ENCODE peak calls at places on chromosomes 2 and 18, in eight cellular contexts. O, I, S, C, M, Q, J and T are unnamed samples.

GRCh38 chr18:78685250-78685979 is 294.2 kb upstream of the SALL3 start:
- DNase-seq in S (no peak), O (no peak), J (no peak), I (no peak), M (no peak), C (no peak), Q (no peak), T (no peak)

GRCh38 chr2:171574149-171574795 is 52.0 kb downstream of the CYBRD1 start:
- DNase-seq in O (peak), Q (peak), I (peak), M (peak), S (peak), J (peak), C (peak), T (peak)

GRCh38 chr2:205699554-205700289 is 17.4 kb downstream of the NRP2 start:
- DNase-seq in C (no peak), M (no peak), O (no peak), S (no peak), I (no peak), J (no peak), Q (no peak), T (no peak)

GRCh38 chr2:70994055-70994444 is 623 bp downstream of the TEX261 start:
- DNase-seq in J (no peak), M (no peak), I (no peak), C (no peak), S (no peak), Q (no peak), O (no peak), T (no peak)

GRCh38 chr2:217920879-217921603 is 81.8 kb downstream of the TNS1 start:
- DNase-seq in S (peak), C (peak), I (no peak), M (no peak), J (peak), Q (peak), O (no peak), T (no peak)

GRCh38 chr18:43277164-43277600 is at the start of gene SYT4:
- DNase-seq in C (peak), J (peak), S (no peak), Q (peak), M (no peak), I (peak), O (peak), T (peak)

GRCh38 chr18:78414302-78414701 is 565.3 kb upstream of the SALL3 start:
- DNase-seq in C (no peak), J (no peak), Q (no peak), M (no peak), I (no peak), S (peak), O (no peak), T (no peak)

GRCh38 chr2:197255550-197255949 is 55.0 kb downstream of the ANKRD44 start:
- DNase-seq in O (no peak), I (peak), J (peak), S (peak), M (peak), Q (no peak), C (peak), T (no peak)

GRCh38 chr2:40043641-40044040 is 264.6 kb upstream of the THUMPD2 start:
- DNase-seq in S (no peak), C (no peak), I (no peak), M (no peak), J (no peak), Q (no peak), O (no peak), T (no peak)

GRCh38 chr2:30527859-30528258 is 80.8 kb downstream of the LCLAT1 start:
- DNase-seq in C (peak), S (no peak), I (no peak), Q (no peak), M (no peak), O (no peak), J (no peak), T (no peak)

GRCh38 chr2:9467687-9468086 is 6.7 kb upstream of the IAH1 start:
- DNase-seq in M (no peak), O (no peak), S (no peak), Q (no peak), I (no peak), J (no peak), C (no peak), T (no peak)

GRCh38 chr2:55057474-55057873 is 7.2 kb upstream of the RTN4 start:
- DNase-seq in S (no peak), J (no peak), O (no peak), I (no peak), C (no peak), M (no peak), Q (no peak), T (no peak)

GRCh38 chr18:79275992-79276391 is 119.7 kb upstream of the NFATC1 start:
- DNase-seq in M (no peak), J (peak), I (peak), C (no peak), Q (no peak), O (no peak), S (no peak), T (no peak)

GRCh38 chr2:144183744-144184143 is 336.2 kb downstream of the ZEB2 start:
- DNase-seq in S (no peak), O (peak), I (peak), Q (no peak), J (peak), C (peak), M (no peak), T (no peak)

GRCh38 chr2:98869272-98869641 is 66.8 kb downstream of the CRACDL start:
- DNase-seq in S (no peak), M (peak), J (no peak), Q (no peak), C (no peak), I (no peak), O (no peak), T (no peak)

GRCh38 chr2:38600242-38600891 is 2.4 kb downstream of the HNRNPLL start:
- DNase-seq in J (peak), I (no peak), S (no peak), M (peak), C (peak), O (no peak), Q (no peak), T (no peak)

GRCh38 chr2:65678779-65679394 is 246.5 kb upstream of the SPRED2 start:
- DNase-seq in O (no peak), C (no peak), I (no peak), M (no peak), Q (no peak), J (no peak), S (no peak), T (no peak)

GRCh38 chr2:26679857-26680256 is 12.7 kb upstream of the KCNK3 start:
- DNase-seq in C (no peak), I (no peak), Q (no peak), S (peak), M (no peak), O (no peak), J (no peak), T (no peak)

GRCh38 chr2:136319227-136319626 is 201.3 kb upstream of the CXCR4 start:
- DNase-seq in Q (no peak), S (no peak), O (no peak), I (no peak), M (no peak), C (no peak), J (no peak), T (no peak)

GRCh38 chr2:207160115-207160514 is 5.6 kb downstream of the KLF7 start:
- DNase-seq in J (peak), O (no peak), Q (no peak), I (peak), S (no peak), M (no peak), C (peak), T (no peak)

GRCh38 chr2:109213646-109214417 is 84.8 kb downstream of the SH3RF3 start:
- DNase-seq in O (peak), S (no peak), M (no peak), Q (no peak), J (peak), C (peak), I (peak), T (no peak)

GRCh38 chr2:69755862-69756467 is 14.0 kb downstream of the ANXA4 start:
- DNase-seq in O (peak), C (peak), I (peak), J (peak), S (no peak), M (peak), Q (no peak), T (no peak)

GRCh38 chr18:47561316-47561715 is 309.9 kb upstream of the SKOR2 start:
- DNase-seq in S (no peak), I (no peak), J (no peak), M (no peak), C (no peak), Q (no peak), O (no peak), T (peak)

GRCh38 chr2:241797441-241798080 is 11.4 kb upstream of the NEU4 start:
- DNase-seq in M (peak), J (no peak), C (no peak), Q (peak), O (no peak), I (no peak), S (no peak), T (no peak)

GRCh38 chr2:229342376-229342775 is 71.3 kb upstream of the PID1 start:
- DNase-seq in S (no peak), O (no peak), M (peak), C (peak), J (peak), Q (peak), I (peak), T (peak)

GRCh38 chr2:9799729-9800632 is 43.3 kb upstream of the TAF1B start:
- DNase-seq in M (peak), O (no peak), J (peak), Q (peak), S (no peak), I (peak), C (peak), T (peak)

GRCh38 chr2:48707466-48707865 is 48.1 kb downstream of the LHCGR start:
- DNase-seq in O (no peak), J (no peak), S (no peak), M (peak), Q (no peak), C (peak), I (no peak), T (no peak)

GRCh38 chr2:71612581-71613520 is 159.5 kb downstream of the DYSF start:
- DNase-seq in M (peak), O (no peak), Q (peak), C (no peak), S (peak), J (no peak), I (no peak), T (no peak)

GRCh38 chr18:54750350-54750749 is 77.9 kb upstream of the RAB27B start:
- DNase-seq in Q (no peak), S (no peak), J (no peak), C (no peak), I (no peak), M (no peak), O (no peak), T (no peak)

GRCh38 chr2:46706264-46706983 is 209.2 kb downstream of the MCFD2 start:
- DNase-seq in O (no peak), C (peak), Q (no peak), J (no peak), S (no peak), I (peak), M (no peak), T (no peak)
- H3K4me3 ChIP-seq in O (no peak), C (peak), Q (no peak), J (no peak), S (no peak), I (no peak), M (no peak), T (no peak)

DNA sequence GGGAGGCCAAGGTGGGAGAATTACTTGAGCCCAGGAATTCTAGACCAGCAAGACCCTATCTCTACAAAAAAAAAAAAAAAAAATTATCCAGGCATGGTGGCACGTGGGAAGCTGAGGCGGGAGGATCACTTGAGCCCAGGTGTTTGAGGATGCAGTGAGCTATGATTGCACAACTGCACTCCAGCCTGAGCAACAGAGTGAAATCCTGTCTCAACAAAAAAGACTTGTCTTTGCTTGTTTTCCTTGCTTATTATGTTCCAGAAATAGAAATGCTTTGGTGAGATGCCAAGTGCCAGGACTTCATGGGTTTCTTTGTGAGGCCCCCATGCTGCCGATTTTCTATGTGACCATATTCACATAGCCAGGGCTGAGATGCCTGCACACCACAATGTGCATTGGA is 9.0 kb downstream of the DCDC2C start:
- DNase-seq in C (no peak), I (no peak), M (no peak), Q (no peak), O (no peak), S (no peak), J (no peak), T (no peak)
- H3K4me3 ChIP-seq in C (no peak), I (no peak), M (no peak), Q (no peak), O (no peak), S (no peak), J (no peak), T (no peak)

GRCh38 chr2:85852078-85852790 is 36.6 kb downstream of the ST3GAL5 start:
- DNase-seq in Q (no peak), C (no peak), M (no peak), I (no peak), J (no peak), O (no peak), S (no peak), T (no peak)

GRCh38 chr2:85854897-85855296 is 33.9 kb downstream of the ST3GAL5 start:
- DNase-seq in C (no peak), M (no peak), S (no peak), J (no peak), I (no peak), Q (no peak), O (no peak), T (no peak)

GRCh38 chr2:85852979-85853498 is 35.8 kb downstream of the ST3GAL5 start:
- DNase-seq in S (no peak), O (no peak), C (no peak), I (no peak), Q (no peak), M (no peak), J (no peak), T (no peak)

GRCh38 chr2:85853499-85854165 is 35.2 kb downstream of the ST3GAL5 start:
- DNase-seq in S (no peak), C (no peak), O (no peak), Q (no peak), I (no peak), M (no peak), J (no peak), T (no peak)

GRCh38 chr2:85854166-85854509 is 34.7 kb downstream of the ST3GAL5 start:
- DNase-seq in J (no peak), S (no peak), I (no peak), M (no peak), O (no peak), C (no peak), Q (no peak), T (no peak)
- H3K4me3 ChIP-seq in J (no peak), S (peak), I (no peak), M (no peak), O (no peak), C (no peak), Q (no peak), T (no peak)

GRCh38 chr2:23954325-23955014 is 14.2 kb downstream of the UBXN2A start:
- DNase-seq in J (peak), Q (no peak), M (no peak), S (no peak), O (no peak), I (no peak), C (no peak), T (no peak)
- H3K4me3 ChIP-seq in J (no peak), Q (no peak), M (no peak), S (peak), O (no peak), I (no peak), C (peak), T (no peak)

GRCh38 chr2:240557808-240558207 is at the start of gene ANKMY1:
- DNase-seq in M (peak), O (no peak), C (peak), S (peak), J (peak), Q (peak), I (peak), T (no peak)
- H3K4me3 ChIP-seq in M (peak), O (peak), C (peak), S (peak), J (peak), Q (peak), I (peak), T (no peak)

GRCh38 chr18:11149441-11150270 is at the start of gene PIEZO2:
- DNase-seq in S (peak), O (no peak), C (peak), Q (peak), I (peak), J (peak), M (peak), T (no peak)

GRCh38 chr18:11146947-11147345 is 2.4 kb downstream of the PIEZO2 start:
- DNase-seq in C (no peak), S (no peak), J (no peak), M (no peak), Q (no peak), I (no peak), O (no peak), T (no peak)

GRCh38 chr18:11147371-11147860 is 2.0 kb downstream of the PIEZO2 start:
- DNase-seq in J (peak), M (no peak), C (no peak), O (no peak), S (no peak), Q (no peak), I (peak), T (no peak)

GRCh38 chr18:11148655-11149440 is 521 bp downstream of the PIEZO2 start:
- DNase-seq in O (no peak), Q (no peak), M (no peak), S (no peak), I (no peak), C (no peak), J (no peak), T (no peak)

GRCh38 chr18:11147962-11148654 is 1.3 kb downstream of the PIEZO2 start:
- DNase-seq in I (peak), O (no peak), M (no peak), S (no peak), J (peak), Q (no peak), C (no peak), T (no peak)
- H3K4me3 ChIP-seq in I (peak), O (peak), M (peak), S (peak), J (peak), Q (peak), C (peak), T (peak)

GRCh38 chr2:232261776-232262175 is 116.8 kb upstream of the ALPP start:
- DNase-seq in C (no peak), Q (no peak), O (no peak), I (no peak), S (no peak), M (no peak), J (no peak), T (no peak)

GRCh38 chr2:232255033-232255432 is 123.5 kb upstream of the ALPP start:
- DNase-seq in J (no peak), M (no peak), O (no peak), I (no peak), C (no peak), S (peak), Q (no peak), T (no peak)

GRCh38 chr2:232263295-232263694 is 115.3 kb upstream of the ALPP start:
- DNase-seq in Q (no peak), S (no peak), M (no peak), I (no peak), J (no peak), O (no peak), C (no peak), T (no peak)

GRCh38 chr2:232264081-232264480 is 114.5 kb upstream of the ALPP start:
- DNase-seq in O (no peak), M (no peak), I (no peak), J (no peak), S (no peak), Q (no peak), C (no peak), T (no peak)

GRCh38 chr2:232260075-232260474 is 118.5 kb upstream of the ALPP start:
- DNase-seq in I (peak), C (peak), Q (no peak), S (no peak), J (peak), O (peak), M (no peak), T (no peak)
- H3K4me3 ChIP-seq in I (peak), C (no peak), Q (no peak), S (no peak), J (no peak), O (no peak), M (no peak), T (no peak)

DNA sequence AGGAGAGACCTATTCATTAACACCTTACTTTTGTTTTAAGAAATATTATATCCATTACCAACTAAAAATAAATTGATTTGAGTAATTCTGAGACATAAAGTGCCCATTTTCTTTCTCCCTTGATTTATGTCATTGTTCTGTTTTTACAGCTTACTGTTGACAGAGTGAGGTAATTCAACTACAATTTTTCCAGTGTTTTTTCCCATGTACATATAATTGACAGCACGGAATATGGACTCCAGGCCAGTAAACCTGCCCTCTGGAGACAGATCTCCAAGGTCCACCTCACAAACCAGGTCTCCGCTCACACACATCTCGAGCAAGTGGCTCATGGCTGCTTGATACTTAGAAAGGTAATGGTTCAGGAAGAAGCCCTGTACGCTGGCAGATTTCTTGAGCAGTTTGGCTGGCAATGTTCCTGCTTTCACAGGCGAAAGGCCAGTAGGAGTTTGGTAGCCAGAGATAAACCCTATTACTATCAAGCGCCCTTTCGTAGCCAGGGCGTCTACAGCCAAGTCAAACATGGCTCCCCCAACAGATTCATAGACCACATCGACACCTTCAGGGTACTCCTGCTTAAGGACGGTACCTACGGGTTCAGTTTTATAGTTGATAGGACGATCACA is 7.6 kb downstream of the PTGR3 start:
- DNase-seq in I (no peak), J (no peak), O (no peak), C (no peak), S (no peak), Q (no peak), M (no peak), T (no peak)
- H3K4me3 ChIP-seq in I (no peak), J (no peak), O (no peak), C (no peak), S (no peak), Q (no peak), M (no peak), T (no peak)

GRCh38 chr2:152097291-152098032 is 1.4 kb downstream of the CACNB4 start:
- DNase-seq in I (peak), M (no peak), C (no peak), S (no peak), Q (no peak), J (peak), O (no peak), T (no peak)
- H3K4me3 ChIP-seq in I (peak), M (peak), C (peak), S (peak), Q (peak), J (peak), O (peak), T (peak)

GRCh38 chr2:191265311-191266170 is 20.3 kb downstream of the MYO1B start:
- DNase-seq in O (no peak), J (peak), Q (peak), C (peak), I (peak), S (no peak), M (peak), T (no peak)
- H3K4me3 ChIP-seq in O (peak), J (no peak), Q (no peak), C (peak), I (peak), S (peak), M (no peak), T (no peak)